ENCODE peak calls at places on chromosomes 11 and 22, in eight cellular contexts. One of them, this sample, is unnamed.

GRCh38 chr11:8205566-8205965 is 36.7 kb upstream of the RIC3 start:
- DNase-seq in psoas muscle: no peak
- DNase-seq in activated T-helper 1 cell treated with anti-CD3 and anti-CD28 coated beads, Interleukin-2, amount 50 U/mL, for 16 hours: no peak
- DNase-seq in stimulated activated CD4-positive, alpha-beta T cell treated with anti-CD3 and anti-CD28 coated beads, Interleukin-1b, Interleukin-23, amount 100 ng/mL, for 1 hour: no peak
- DNase-seq in heart left ventricle: no peak
- DNase-seq in HuH-7.5: no peak
- DNase-seq in adrenal gland: peak
- DNase-seq in NCI-H510A treated with DMSO at 0.1 percent for 48 hours: no peak
- DNase-seq in this sample: no peak

GRCh38 chr22:32794449-32795213 is 6.9 kb upstream of the TIMP3 start:
- DNase-seq in psoas muscle: no peak
- DNase-seq in activated T-helper 1 cell treated with anti-CD3 and anti-CD28 coated beads, Interleukin-2, amount 50 U/mL, for 16 hours: no peak
- DNase-seq in stimulated activated CD4-positive, alpha-beta T cell treated with anti-CD3 and anti-CD28 coated beads, Interleukin-1b, Interleukin-23, amount 100 ng/mL, for 1 hour: no peak
- DNase-seq in heart left ventricle: no peak
- DNase-seq in HuH-7.5: no peak
- DNase-seq in adrenal gland: no peak
- DNase-seq in NCI-H510A treated with DMSO at 0.1 percent for 48 hours: no peak
- DNase-seq in this sample: no peak

GRCh38 chr22:49540571-49541450 is 286.9 kb downstream of the BRD1 start:
- DNase-seq in psoas muscle: no peak
- DNase-seq in activated T-helper 1 cell treated with anti-CD3 and anti-CD28 coated beads, Interleukin-2, amount 50 U/mL, for 16 hours: no peak
- DNase-seq in stimulated activated CD4-positive, alpha-beta T cell treated with anti-CD3 and anti-CD28 coated beads, Interleukin-1b, Interleukin-23, amount 100 ng/mL, for 1 hour: no peak
- DNase-seq in heart left ventricle: no peak
- DNase-seq in HuH-7.5: no peak
- DNase-seq in adrenal gland: no peak
- DNase-seq in NCI-H510A treated with DMSO at 0.1 percent for 48 hours: peak
- DNase-seq in this sample: no peak

GRCh38 chr11:122816701-122817100 is 21.6 kb upstream of the CRTAM start:
- DNase-seq in psoas muscle: no peak
- DNase-seq in activated T-helper 1 cell treated with anti-CD3 and anti-CD28 coated beads, Interleukin-2, amount 50 U/mL, for 16 hours: no peak
- DNase-seq in stimulated activated CD4-positive, alpha-beta T cell treated with anti-CD3 and anti-CD28 coated beads, Interleukin-1b, Interleukin-23, amount 100 ng/mL, for 1 hour: no peak
- DNase-seq in heart left ventricle: peak
- DNase-seq in HuH-7.5: no peak
- DNase-seq in adrenal gland: no peak
- DNase-seq in NCI-H510A treated with DMSO at 0.1 percent for 48 hours: no peak
- DNase-seq in this sample: no peak

GRCh38 chr11:62787005-62787759 is at the start of gene TMEM179B:
- DNase-seq in psoas muscle: peak
- DNase-seq in activated T-helper 1 cell treated with anti-CD3 and anti-CD28 coated beads, Interleukin-2, amount 50 U/mL, for 16 hours: peak
- DNase-seq in stimulated activated CD4-positive, alpha-beta T cell treated with anti-CD3 and anti-CD28 coated beads, Interleukin-1b, Interleukin-23, amount 100 ng/mL, for 1 hour: peak
- DNase-seq in heart left ventricle: peak
- DNase-seq in HuH-7.5: peak
- DNase-seq in adrenal gland: peak
- DNase-seq in NCI-H510A treated with DMSO at 0.1 percent for 48 hours: peak
- DNase-seq in this sample: peak

GRCh38 chr11:1953489-1954284 is 6.6 kb downstream of the MRPL23 start:
- DNase-seq in psoas muscle: no peak
- DNase-seq in activated T-helper 1 cell treated with anti-CD3 and anti-CD28 coated beads, Interleukin-2, amount 50 U/mL, for 16 hours: no peak
- DNase-seq in stimulated activated CD4-positive, alpha-beta T cell treated with anti-CD3 and anti-CD28 coated beads, Interleukin-1b, Interleukin-23, amount 100 ng/mL, for 1 hour: peak
- DNase-seq in heart left ventricle: peak
- DNase-seq in HuH-7.5: no peak
- DNase-seq in adrenal gland: peak
- DNase-seq in NCI-H510A treated with DMSO at 0.1 percent for 48 hours: no peak
- DNase-seq in this sample: peak

GRCh38 chr11:128814856-128815705 is 52.0 kb downstream of the KCNJ1 start:
- DNase-seq in psoas muscle: peak
- DNase-seq in activated T-helper 1 cell treated with anti-CD3 and anti-CD28 coated beads, Interleukin-2, amount 50 U/mL, for 16 hours: no peak
- DNase-seq in stimulated activated CD4-positive, alpha-beta T cell treated with anti-CD3 and anti-CD28 coated beads, Interleukin-1b, Interleukin-23, amount 100 ng/mL, for 1 hour: no peak
- DNase-seq in heart left ventricle: peak
- DNase-seq in HuH-7.5: no peak
- DNase-seq in adrenal gland: peak
- DNase-seq in NCI-H510A treated with DMSO at 0.1 percent for 48 hours: peak
- DNase-seq in this sample: peak

GRCh38 chr11:2775083-2775625 is 75.4 kb upstream of the KCNQ1OT1 start:
- DNase-seq in psoas muscle: peak
- DNase-seq in activated T-helper 1 cell treated with anti-CD3 and anti-CD28 coated beads, Interleukin-2, amount 50 U/mL, for 16 hours: no peak
- DNase-seq in stimulated activated CD4-positive, alpha-beta T cell treated with anti-CD3 and anti-CD28 coated beads, Interleukin-1b, Interleukin-23, amount 100 ng/mL, for 1 hour: no peak
- DNase-seq in heart left ventricle: peak
- DNase-seq in HuH-7.5: no peak
- DNase-seq in adrenal gland: peak
- DNase-seq in NCI-H510A treated with DMSO at 0.1 percent for 48 hours: no peak
- DNase-seq in this sample: no peak

GRCh38 chr11:134437821-134438220 is 25.8 kb upstream of the B3GAT1 start:
- DNase-seq in psoas muscle: no peak
- DNase-seq in activated T-helper 1 cell treated with anti-CD3 and anti-CD28 coated beads, Interleukin-2, amount 50 U/mL, for 16 hours: no peak
- DNase-seq in stimulated activated CD4-positive, alpha-beta T cell treated with anti-CD3 and anti-CD28 coated beads, Interleukin-1b, Interleukin-23, amount 100 ng/mL, for 1 hour: no peak
- DNase-seq in heart left ventricle: no peak
- DNase-seq in HuH-7.5: no peak
- DNase-seq in adrenal gland: no peak
- DNase-seq in NCI-H510A treated with DMSO at 0.1 percent for 48 hours: no peak
- DNase-seq in this sample: no peak

GRCh38 chr22:49189871-49190270 is 637.8 kb downstream of the BRD1 start:
- DNase-seq in psoas muscle: no peak
- DNase-seq in activated T-helper 1 cell treated with anti-CD3 and anti-CD28 coated beads, Interleukin-2, amount 50 U/mL, for 16 hours: no peak
- DNase-seq in stimulated activated CD4-positive, alpha-beta T cell treated with anti-CD3 and anti-CD28 coated beads, Interleukin-1b, Interleukin-23, amount 100 ng/mL, for 1 hour: no peak
- DNase-seq in heart left ventricle: no peak
- DNase-seq in HuH-7.5: no peak
- DNase-seq in adrenal gland: no peak
- DNase-seq in NCI-H510A treated with DMSO at 0.1 percent for 48 hours: no peak
- DNase-seq in this sample: no peak

GRCh38 chr11:5224538-5225479 is 2.1 kb downstream of the HBB start:
- DNase-seq in psoas muscle: no peak
- DNase-seq in activated T-helper 1 cell treated with anti-CD3 and anti-CD28 coated beads, Interleukin-2, amount 50 U/mL, for 16 hours: no peak
- DNase-seq in stimulated activated CD4-positive, alpha-beta T cell treated with anti-CD3 and anti-CD28 coated beads, Interleukin-1b, Interleukin-23, amount 100 ng/mL, for 1 hour: no peak
- DNase-seq in heart left ventricle: no peak
- DNase-seq in HuH-7.5: no peak
- DNase-seq in adrenal gland: no peak
- DNase-seq in NCI-H510A treated with DMSO at 0.1 percent for 48 hours: no peak
- DNase-seq in this sample: no peak

GRCh38 chr22:22673628-22674027 is 29.2 kb downstream of the GGTLC2 start:
- DNase-seq in psoas muscle: no peak
- DNase-seq in activated T-helper 1 cell treated with anti-CD3 and anti-CD28 coated beads, Interleukin-2, amount 50 U/mL, for 16 hours: no peak
- DNase-seq in stimulated activated CD4-positive, alpha-beta T cell treated with anti-CD3 and anti-CD28 coated beads, Interleukin-1b, Interleukin-23, amount 100 ng/mL, for 1 hour: no peak
- DNase-seq in heart left ventricle: no peak
- DNase-seq in HuH-7.5: no peak
- DNase-seq in adrenal gland: no peak
- DNase-seq in NCI-H510A treated with DMSO at 0.1 percent for 48 hours: no peak
- DNase-seq in this sample: no peak

This sample was measured in NCI-H82.